ENCODE peak calls at places on chromosome 6, in four cellular contexts. Z is activated CD8-positive, alpha-beta memory T cell treated with anti-CD3 and anti-CD28 coated beads for 4 hours; R is KBM-7; D is GM04504. F is an unnamed sample.

GRCh38 chr6:7996538-7997225 is 67.5 kb downstream of the BLOC1S5 start:
- DNase-seq in R (no peak), Z (no peak), D (no peak), F (no peak)

GRCh38 chr6:52725530-52726192 is 37.6 kb downstream of the GSTA2 start:
- DNase-seq in D (no peak), R (no peak), Z (no peak), F (no peak)

GRCh38 chr6:73798592-73798991 is 102.6 kb downstream of the CD109 start:
- DNase-seq in D (peak), R (peak), Z (no peak), F (peak)

GRCh38 chr6:9563996-9564395 is 850.9 kb downstream of the TFAP2A start:
- DNase-seq in Z (no peak), R (no peak), D (peak), F (peak)

GRCh38 chr6:73079611-73079955 is 145.7 kb downstream of the KHDC1L start:
- DNase-seq in Z (no peak), R (no peak), D (peak), F (no peak)

GRCh38 chr6:13303668-13304017 is 24.7 kb downstream of the TBC1D7 start:
- DNase-seq in R (peak), Z (no peak), D (no peak), F (peak)

GRCh38 chr6:118558811-118559217 is 10.7 kb downstream of the PLN start:
- DNase-seq in R (peak), D (no peak), Z (no peak), F (no peak)

GRCh38 chr6:13420269-13420668 is 67.1 kb downstream of the GFOD1 start:
- DNase-seq in Z (no peak), R (no peak), D (no peak), F (no peak)

GRCh38 chr6:26197736-26198625 is 110.8 kb downstream of the HFE start:
- DNase-seq in Z (no peak), R (peak), D (no peak), F (peak)

GRCh38 chr6:74939309-74939708 is 266.5 kb downstream of the COL12A1 start:
- DNase-seq in R (peak), Z (no peak), D (no peak), F (no peak)

GRCh38 chr6:64831680-64832079 is 875.3 kb downstream of the EYS start:
- DNase-seq in D (no peak), R (no peak), Z (no peak), F (no peak)

GRCh38 chr6:129345890-129346289 is 364.1 kb downstream of the ARHGAP18 start:
- DNase-seq in Z (no peak), D (peak), R (no peak), F (no peak)

GRCh38 chr6:31142356-31142755 is 3.5 kb upstream of the PSORS1C2 start:
- DNase-seq in R (no peak), D (no peak), Z (no peak), F (no peak)

GRCh38 chr6:150029276-150029675 is 3.9 kb upstream of the RAET1L start:
- DNase-seq in Z (no peak), D (no peak), R (no peak), F (no peak)

F was measured in OCI-M1.